ENCODE peak calls at places on chromosome 21, in five cellular contexts. K is left ventricle myocardium inferior, R is PC-3, J is PC-9, M is psoas muscle. E is an unnamed sample.

GRCh38 chr21:27104749-27105439 is 138.0 kb upstream of the ADAMTS5 start:
- DNase-seq in K (no peak), R (peak), J (no peak), M (no peak), E (peak)

GRCh38 chr21:14453964-14454641 is 71.2 kb upstream of the HSPA13 start:
- DNase-seq in K (no peak), R (no peak), J (no peak), M (no peak), E (no peak)

GRCh38 chr21:17613242-17613676 is 558 bp upstream of the BTG3 start:
- DNase-seq in K (no peak), R (no peak), J (peak), M (peak), E (no peak)

GRCh38 chr21:18646114-18646513 is 242.5 kb upstream of the TMPRSS15 start:
- DNase-seq in K (no peak), R (no peak), J (no peak), M (no peak), E (no peak)

GRCh38 chr21:14879458-14879857 is 185.3 kb downstream of the NRIP1 start:
- DNase-seq in K (no peak), R (peak), J (no peak), M (no peak), E (no peak)

GRCh38 chr21:17542371-17542992 is 29.6 kb downstream of the CXADR start:
- DNase-seq in K (no peak), R (no peak), J (no peak), M (no peak), E (no peak)

GRCh38 chr21:14538477-14538876 is 7.6 kb downstream of the SAMSN1 start:
- DNase-seq in K (no peak), R (no peak), J (no peak), M (no peak), E (no peak)

GRCh38 chr21:28714795-28715464 is 277.7 kb downstream of the LTN1 start:
- DNase-seq in K (no peak), R (no peak), J (no peak), M (no peak), E (no peak)

GRCh38 chr21:24118738-24119470 is 1488.4 kb downstream of the MRPL39 start:
- DNase-seq in K (no peak), R (peak), J (no peak), M (no peak), E (no peak)

GRCh38 chr21:45408271-45408791 is 3.4 kb downstream of the COL18A1 start:
- DNase-seq in K (peak), R (no peak), J (no peak), M (peak), E (no peak)
- H3K27ac ChIP-seq in K (peak), R (no peak), J (no peak), M (no peak), E (no peak)

GRCh38 chr21:37520801-37521200 is 154.2 kb downstream of the DYRK1A start:
- DNase-seq in K (no peak), R (no peak), J (no peak), M (no peak), E (no peak)

GRCh38 chr21:37513383-37513782 is 146.8 kb downstream of the DYRK1A start:
- DNase-seq in K (no peak), R (no peak), J (no peak), M (no peak), E (no peak)

GRCh38 chr21:37514038-37514665 is 147.6 kb downstream of the DYRK1A start:
- DNase-seq in K (no peak), R (no peak), J (no peak), M (no peak), E (no peak)

GRCh38 chr21:37521658-37522057 is 155.1 kb downstream of the DYRK1A start:
- DNase-seq in K (no peak), R (no peak), J (no peak), M (no peak), E (no peak)

GRCh38 chr21:37516998-37517397 is 150.4 kb downstream of the DYRK1A start:
- DNase-seq in K (no peak), R (no peak), J (no peak), M (no peak), E (no peak)
- H3K27ac ChIP-seq in K (peak), R (no peak), J (no peak), M (no peak), E (no peak)

GRCh38 chr21:36501589-36501892 is 21.6 kb upstream of the CLDN14 start:
- DNase-seq in K (no peak), R (no peak), J (no peak), M (no peak), E (no peak)

GRCh38 chr21:36507397-36508018 is 27.6 kb upstream of the CLDN14 start:
- DNase-seq in K (no peak), R (peak), J (no peak), M (no peak), E (no peak)

GRCh38 chr21:36506482-36506881 is 26.6 kb upstream of the CLDN14 start:
- DNase-seq in K (no peak), R (no peak), J (no peak), M (no peak), E (no peak)

GRCh38 chr21:36502365-36502764 is 22.4 kb upstream of the CLDN14 start:
- DNase-seq in K (no peak), R (no peak), J (no peak), M (no peak), E (no peak)

DNA sequence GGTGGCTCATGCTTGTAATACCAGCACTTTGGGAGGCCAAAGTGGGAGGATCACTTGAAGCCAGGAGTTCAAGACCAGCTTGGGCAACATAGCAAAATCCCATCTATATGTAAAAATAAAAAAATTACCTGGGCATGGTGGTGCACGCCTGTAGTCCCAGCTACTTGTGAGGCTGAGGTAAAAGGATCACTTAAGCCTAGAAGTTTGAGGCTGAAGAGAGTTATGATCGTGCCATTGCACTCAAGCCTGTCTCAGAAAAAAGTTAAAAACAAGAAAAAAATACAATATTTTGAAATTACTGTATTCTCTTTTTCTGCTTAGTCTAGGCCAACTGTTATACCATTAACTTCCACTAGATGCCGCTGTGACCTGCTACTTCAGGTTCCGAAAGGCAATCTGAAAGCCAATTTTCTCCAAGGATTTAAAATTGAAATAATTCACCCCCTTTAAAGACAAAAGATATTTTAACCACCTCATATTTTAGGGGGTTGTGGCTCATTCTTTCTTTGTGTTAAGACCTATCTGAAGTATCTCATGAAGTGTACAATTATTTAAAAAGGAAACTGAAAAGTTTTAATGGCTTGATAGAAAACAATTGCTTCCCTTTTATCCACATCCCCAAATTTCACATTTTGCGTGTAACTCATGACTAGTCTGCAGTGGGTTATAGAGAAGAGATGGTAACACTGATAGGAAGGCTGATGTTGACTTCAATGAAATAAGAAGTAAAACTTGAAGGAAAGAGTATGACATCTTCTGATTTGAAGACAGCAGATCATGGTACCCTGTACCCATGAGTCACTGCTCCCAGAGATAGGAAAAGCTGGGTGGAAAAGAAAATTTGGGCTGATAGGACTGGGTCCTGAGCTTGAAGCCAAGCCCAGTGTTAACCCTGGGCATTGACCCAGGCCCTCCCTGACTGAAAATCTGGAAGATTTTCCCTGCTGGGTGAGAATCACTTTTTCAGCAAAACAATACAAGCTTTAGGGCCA is 24.4 kb upstream of the CLDN14 start:
- DNase-seq in K (no peak), R (peak), J (peak), M (no peak), E (no peak)
- H3K27ac ChIP-seq in K (no peak), R (no peak), J (no peak), M (no peak), E (no peak)

DNA sequence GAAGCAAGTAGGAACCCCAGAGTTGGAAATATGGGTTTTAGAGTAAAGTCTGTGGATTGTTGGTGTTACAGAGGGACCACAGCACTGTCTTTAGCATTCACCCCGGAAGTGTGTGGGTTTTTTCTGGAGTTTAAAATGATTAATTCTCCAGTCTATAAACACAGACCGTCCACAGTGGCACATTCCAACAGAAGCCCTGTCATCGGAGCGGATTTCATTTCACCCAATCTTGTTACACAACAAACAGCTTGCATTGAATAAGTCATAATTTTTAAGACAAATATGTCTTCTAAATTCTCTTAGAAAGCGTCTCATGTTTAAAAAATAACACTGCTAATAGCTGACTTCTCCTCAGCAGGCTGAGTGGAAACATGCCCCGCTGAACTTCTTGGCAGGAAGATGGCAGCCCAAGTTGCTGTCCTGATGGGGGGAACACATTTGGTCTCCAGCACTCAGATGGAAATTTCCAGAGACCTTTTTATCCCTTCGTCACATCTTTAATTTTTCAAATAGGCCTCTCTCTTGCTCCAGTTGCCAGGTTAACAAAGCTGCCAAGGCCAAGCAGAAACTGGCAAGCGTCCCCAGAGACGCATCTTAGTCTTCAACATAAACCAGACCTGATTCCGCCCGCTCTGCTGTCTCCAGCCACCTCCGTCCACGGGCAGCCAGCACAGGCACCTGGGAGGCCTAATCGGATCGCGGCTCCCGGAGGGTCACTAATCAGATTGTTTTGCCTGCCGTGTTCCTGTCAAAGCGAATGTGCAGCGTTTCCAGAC is 28.8 kb upstream of the SLC19A1 start:
- DNase-seq in K (no peak), R (no peak), J (no peak), M (no peak), E (no peak)
- H3K27ac ChIP-seq in K (no peak), R (no peak), J (no peak), M (no peak), E (no peak)

GRCh38 chr21:42009018-42009830 is 936 bp downstream of the ZBTB21 start:
- DNase-seq in K (peak), R (peak), J (peak), M (peak), E (no peak)
- H3K27ac ChIP-seq in K (peak), R (peak), J (peak), M (peak), E (peak)

GRCh38 chr21:33401617-33401967 is 1.6 kb upstream of the IFNGR2 start:
- DNase-seq in K (no peak), R (peak), J (no peak), M (no peak), E (no peak)
- H3K27ac ChIP-seq in K (peak), R (no peak), J (no peak), M (no peak), E (no peak)

GRCh38 chr21:43881918-43882317 is 16.9 kb downstream of the AGPAT3 start:
- DNase-seq in K (no peak), R (no peak), J (no peak), M (no peak), E (no peak)

GRCh38 chr21:43881283-43881682 is 16.3 kb downstream of the AGPAT3 start:
- DNase-seq in K (no peak), R (no peak), J (no peak), M (no peak), E (no peak)

GRCh38 chr21:43877936-43878575 is 13.0 kb downstream of the AGPAT3 start:
- DNase-seq in K (no peak), R (no peak), J (no peak), M (no peak), E (no peak)

GRCh38 chr21:43879348-43880110 is 14.5 kb downstream of the AGPAT3 start:
- DNase-seq in K (no peak), R (no peak), J (no peak), M (no peak), E (no peak)

GRCh38 chr21:43880111-43880985 is 15.3 kb downstream of the AGPAT3 start:
- DNase-seq in K (no peak), R (peak), J (peak), M (peak), E (no peak)
- H3K27ac ChIP-seq in K (peak), R (peak), J (peak), M (peak), E (peak)

DNA sequence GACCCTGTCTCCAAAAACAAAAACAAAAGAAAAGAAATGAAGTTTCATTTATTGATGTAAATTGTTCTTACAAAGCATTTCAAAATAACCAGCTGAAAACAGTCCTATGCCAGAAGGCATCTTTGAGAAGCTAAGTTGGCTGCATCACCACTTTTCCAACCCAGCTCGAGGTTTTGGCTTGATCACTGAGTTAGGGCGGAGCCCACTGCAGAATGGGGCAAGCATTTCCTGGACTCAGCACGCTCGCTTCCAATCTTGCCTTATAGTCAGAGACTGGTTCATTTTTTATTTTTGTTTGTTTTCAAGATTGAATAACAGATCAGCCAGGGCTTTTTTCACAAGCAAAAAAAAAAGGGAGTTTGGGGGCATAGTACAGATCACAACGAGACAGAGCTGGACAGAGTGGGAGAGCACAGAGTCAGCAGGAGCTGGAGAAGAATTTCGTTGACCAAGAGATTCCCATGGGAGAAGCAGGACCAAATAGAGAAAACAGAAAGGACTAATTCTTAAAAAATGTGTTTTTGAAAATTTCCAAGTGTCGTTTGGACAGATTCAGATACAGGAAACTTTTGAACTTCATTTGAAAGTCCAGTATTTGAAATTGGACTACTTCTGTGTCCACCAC is 23.5 kb upstream of the COL6A1 start:
- DNase-seq in K (peak), R (no peak), J (no peak), M (peak), E (no peak)
- H3K27ac ChIP-seq in K (peak), R (no peak), J (no peak), M (peak), E (no peak)

DNA sequence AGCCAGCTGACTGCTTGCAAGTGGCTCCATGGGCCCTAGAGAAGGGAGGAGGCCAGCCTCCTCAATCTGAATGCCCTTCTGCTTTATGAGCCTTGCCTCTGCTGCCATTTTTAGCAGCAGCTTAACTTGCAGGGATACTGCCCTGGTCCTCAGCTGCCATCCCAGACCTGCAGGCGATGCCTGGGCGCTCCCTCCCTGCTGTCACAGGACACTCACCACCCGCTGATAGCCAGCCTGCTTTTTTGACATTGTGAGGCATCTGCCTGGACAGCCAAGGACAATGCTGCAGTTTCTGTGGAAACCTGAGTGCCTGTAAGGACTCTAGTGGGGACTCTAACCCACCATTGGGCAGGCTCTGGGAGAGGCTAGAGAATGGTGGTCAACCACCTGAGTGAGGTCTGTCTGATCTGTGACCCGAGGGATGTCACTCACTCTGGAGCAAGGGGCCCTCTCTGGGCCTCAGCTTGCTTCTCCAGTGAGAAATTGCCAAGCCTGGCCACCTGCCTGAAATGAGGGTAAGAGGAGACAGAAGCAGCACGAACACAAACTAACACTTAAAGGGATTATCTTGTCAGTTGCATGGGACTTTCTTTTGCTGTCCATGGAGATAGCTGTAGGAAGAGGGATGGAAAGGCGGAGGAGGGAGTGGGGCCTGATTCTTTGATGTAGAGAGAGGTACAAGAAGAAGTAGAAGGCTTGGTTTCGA is 184.9 kb downstream of the MIS18A start:
- DNase-seq in K (no peak), R (no peak), J (no peak), M (no peak), E (no peak)
- H3K27ac ChIP-seq in K (no peak), R (no peak), J (no peak), M (no peak), E (no peak)

GRCh38 chr21:34885636-34886553 is 163.2 kb downstream of the RUNX1 start:
- DNase-seq in K (no peak), R (peak), J (no peak), M (peak), E (no peak)
- H3K27ac ChIP-seq in K (peak), R (peak), J (peak), M (peak), E (peak)